ENCODE peak calls at places on chromosomes 4 and X, in five cellular contexts. B is HepG2, A is K562, E is H1, R is GM12878. G is an unnamed sample.

GRCh38 chr4:184097240-184097619 is 120.4 kb downstream of the ENPP6 start:
- DNase-seq in B (no peak), A (peak; percentile 40), E (peak; percentile 56), R (no peak), G (no peak)

GRCh38 chr4:24646777-24647460 is 62.6 kb upstream of the DHX15 start:
- DNase-seq in B (no peak), A (no peak), E (no peak), R (no peak), G (no peak)

GRCh38 chr4:144647095-144647959 is 1.4 kb downstream of the HHIP start:
- DNase-seq in B (no peak), A (peak; percentile 38), E (no peak), R (no peak), G (peak; percentile 5)

GRCh38 chr4:113003841-113004240 is 45.6 kb upstream of the ANK2 start:
- DNase-seq in B (no peak), A (no peak), E (no peak), R (no peak), G (no peak)

GRCh38 chrX:10296581-10296980 is 139.8 kb downstream of the CLCN4 start:
- DNase-seq in B (no peak), A (no peak), E (no peak), R (no peak), G (no peak)

GRCh38 chr4:66575024-66575696 is 904.9 kb upstream of the EPHA5 start:
- DNase-seq in B (peak; percentile 59), A (no peak), E (no peak), R (no peak), G (peak; percentile 66)

GRCh38 chr4:150140774-150141400 is 62.6 kb downstream of the DCLK2 start:
- DNase-seq in B (no peak), A (no peak), E (no peak), R (no peak), G (no peak)

GRCh38 chrX:145729635-145730034 is 88.0 kb upstream of the SLITRK2 start:
- DNase-seq in B (no peak), A (no peak), E (no peak), R (no peak), G (no peak)

GRCh38 chr4:188002346-188002745 is 6.8 kb downstream of the ZFP42 start:
- DNase-seq in B (no peak), A (no peak), E (no peak), R (no peak), G (no peak)

GRCh38 chrX:10197597-10198210 is 40.9 kb downstream of the CLCN4 start:
- DNase-seq in B (no peak), A (no peak), E (no peak), R (no peak), G (no peak)

GRCh38 chr4:41241919-41242318 is 14.8 kb upstream of the UCHL1 start:
- DNase-seq in B (no peak), A (no peak), E (no peak), R (no peak), G (no peak)

GRCh38 chr4:101008503-101008902 is 338.8 kb downstream of the PPP3CA start:
- DNase-seq in B (peak; percentile 21), A (no peak), E (no peak), R (no peak), G (no peak)

GRCh38 chr4:108466936-108467902 is 153.2 kb upstream of the RPL34 start:
- DNase-seq in B (no peak), A (peak; percentile 47), E (no peak), R (peak; percentile 19), G (no peak)

GRCh38 chr4:81136161-81136910 is 78.7 kb downstream of the PRKG2 start:
- DNase-seq in B (no peak), A (no peak), E (no peak), R (no peak), G (no peak)

GRCh38 chr4:147731611-147732515 is at the start of gene ARHGAP10:
- DNase-seq in B (no peak), A (peak; percentile 38), E (no peak), R (no peak), G (peak; percentile 57)

GRCh38 chr4:105451346-105451745 is 22.5 kb downstream of the PPA2 start:
- DNase-seq in B (no peak), A (no peak), E (no peak), R (no peak), G (no peak)

GRCh38 chr4:78645853-78646757 is 94.5 kb downstream of the ANXA3 start:
- DNase-seq in B (peak; percentile 36), A (peak; percentile 62), E (no peak), R (no peak), G (peak; percentile 84)

GRCh38 chr4:86916392-86916791 is 18.4 kb upstream of the AFF1 start:
- DNase-seq in B (no peak), A (peak; percentile 65), E (no peak), R (no peak), G (no peak)

GRCh38 chr4:48299560-48299959 is 29.9 kb upstream of the TEC start:
- DNase-seq in B (no peak), A (no peak), E (no peak), R (no peak), G (no peak)

GRCh38 chrX:66035667-66036066 is 4.2 kb downstream of the VSIG4 start:
- DNase-seq in B (no peak), A (no peak), E (no peak), R (no peak), G (no peak)

DNA sequence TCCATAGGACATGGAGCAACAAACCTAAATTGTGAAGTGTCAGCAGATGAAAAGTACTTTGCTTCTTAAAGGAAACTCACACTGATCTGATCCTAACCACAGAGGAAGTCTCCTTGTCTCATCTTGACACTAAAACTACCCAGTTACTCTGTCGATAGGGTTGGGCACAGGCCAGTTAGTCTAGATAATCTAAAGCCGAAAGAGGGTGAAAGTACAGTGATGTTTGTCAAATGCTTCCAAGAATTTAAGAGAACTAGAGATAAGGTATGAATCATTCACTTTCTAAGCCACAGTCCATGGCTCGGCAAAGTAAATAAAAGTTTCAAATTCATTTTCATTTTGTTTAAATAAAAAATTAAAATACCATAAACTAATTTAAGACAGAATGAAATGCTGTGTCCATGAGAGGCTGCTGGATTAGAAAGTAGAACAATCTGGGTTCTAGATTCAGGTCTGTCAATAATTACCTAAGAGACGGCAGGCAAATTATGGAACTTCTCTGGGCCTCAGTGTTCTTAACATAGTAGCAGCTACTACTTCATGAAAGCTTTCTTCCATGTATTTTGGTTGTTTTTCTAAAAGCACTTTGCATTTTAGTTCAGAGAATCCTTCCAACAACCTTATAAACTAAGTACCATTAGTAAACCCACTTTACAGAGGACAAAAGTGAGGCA is 176.7 kb downstream of the LDB2 start:
- DNase-seq in B (peak; percentile 2), A (peak; percentile 21), E (no peak), R (no peak), G (no peak)
- H3K4me3 ChIP-seq in B (no peak overlapping the region), A (no peak overlapping the region), E (no peak overlapping the region), R (no peak overlapping the region), G (no peak overlapping the region)

GRCh38 chr4:169153451-169153850 is 117.3 kb downstream of the SH3RF1 start:
- DNase-seq in B (no peak), A (no peak), E (no peak), R (no peak), G (no peak)
- TF ChIP-seq KDM1A in B (no peak), A (no peak), E (no peak), R (no peak), G (no peak)

DNA sequence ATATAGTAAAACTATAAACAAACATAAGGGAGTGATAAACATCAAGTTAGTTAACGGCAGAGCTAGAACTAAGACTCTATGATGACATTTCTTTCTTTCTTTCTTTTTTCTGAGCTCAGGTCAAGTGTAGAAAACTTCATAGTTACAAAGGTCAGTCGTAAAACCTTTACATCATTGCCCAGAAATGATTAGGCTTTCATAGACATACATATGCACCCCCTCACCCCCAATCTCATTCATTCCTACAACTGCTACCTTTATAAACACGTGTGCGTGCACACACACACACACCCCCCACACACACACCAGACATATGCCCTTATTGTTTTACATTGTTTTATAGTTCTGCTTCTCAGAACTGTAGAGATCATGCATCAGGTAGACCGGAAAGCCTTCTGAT is 5.7 kb downstream of the EIF1AX start:
- DNase-seq in B (no peak), A (no peak), E (no peak), R (no peak), G (no peak)
- TF ChIP-seq POLR2A in B (no peak), A (no peak), E (no peak), R (no peak), G (no peak)

DNA sequence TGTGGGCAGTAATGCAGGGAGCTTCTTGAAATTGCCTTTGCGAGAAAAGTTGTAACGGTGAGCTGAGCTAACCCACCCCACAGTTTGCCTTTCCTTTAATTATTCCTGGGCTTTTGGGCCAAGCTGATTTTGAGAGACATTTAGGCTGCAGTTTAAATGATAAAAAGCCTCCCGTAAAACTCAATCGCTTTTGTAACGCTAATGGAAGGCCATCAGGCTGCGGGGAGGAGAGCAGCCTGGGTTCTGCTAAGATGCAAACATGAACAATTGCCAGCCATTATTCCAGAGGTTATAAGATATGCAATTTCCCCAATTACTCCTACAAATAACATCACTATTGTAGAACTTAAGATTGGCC is 108.1 kb upstream of the FAM9C start:
- DNase-seq in B (no peak), A (no peak), E (no peak), R (no peak), G (no peak)
- H3K4me3 ChIP-seq in B (no peak overlapping the region), A (no peak overlapping the region), E (peak overlapping the region; percentile 10), R (no peak overlapping the region), G (no peak overlapping the region)

DNA sequence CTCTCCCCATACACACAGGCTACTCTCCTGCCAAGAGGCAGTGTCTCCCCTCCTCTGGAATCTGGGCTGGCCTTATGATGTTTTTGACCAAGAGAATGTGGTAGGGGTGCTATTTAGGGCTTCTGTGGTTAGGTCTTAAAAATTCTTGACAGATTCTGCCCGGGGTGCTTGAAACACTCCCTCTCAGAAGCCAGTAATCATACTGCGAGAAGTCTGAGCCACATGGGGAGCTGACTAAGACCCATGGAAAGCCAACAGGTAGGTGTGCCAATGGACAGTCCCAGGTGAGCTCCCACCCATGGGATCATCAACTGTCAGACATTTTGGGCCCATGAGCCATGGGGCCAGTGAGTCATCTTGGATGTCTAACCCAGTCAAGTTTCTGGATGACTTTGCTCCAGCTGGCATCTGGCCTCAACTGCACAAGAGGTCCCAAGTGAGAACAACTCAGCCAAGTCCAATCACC is 315.7 kb downstream of the FBXW7 start:
- DNase-seq in B (no peak), A (no peak), E (no peak), R (no peak), G (no peak)
- TF ChIP-seq KDM1A in B (no peak), A (no peak), E (no peak), R (no peak), G (no peak)

DNA sequence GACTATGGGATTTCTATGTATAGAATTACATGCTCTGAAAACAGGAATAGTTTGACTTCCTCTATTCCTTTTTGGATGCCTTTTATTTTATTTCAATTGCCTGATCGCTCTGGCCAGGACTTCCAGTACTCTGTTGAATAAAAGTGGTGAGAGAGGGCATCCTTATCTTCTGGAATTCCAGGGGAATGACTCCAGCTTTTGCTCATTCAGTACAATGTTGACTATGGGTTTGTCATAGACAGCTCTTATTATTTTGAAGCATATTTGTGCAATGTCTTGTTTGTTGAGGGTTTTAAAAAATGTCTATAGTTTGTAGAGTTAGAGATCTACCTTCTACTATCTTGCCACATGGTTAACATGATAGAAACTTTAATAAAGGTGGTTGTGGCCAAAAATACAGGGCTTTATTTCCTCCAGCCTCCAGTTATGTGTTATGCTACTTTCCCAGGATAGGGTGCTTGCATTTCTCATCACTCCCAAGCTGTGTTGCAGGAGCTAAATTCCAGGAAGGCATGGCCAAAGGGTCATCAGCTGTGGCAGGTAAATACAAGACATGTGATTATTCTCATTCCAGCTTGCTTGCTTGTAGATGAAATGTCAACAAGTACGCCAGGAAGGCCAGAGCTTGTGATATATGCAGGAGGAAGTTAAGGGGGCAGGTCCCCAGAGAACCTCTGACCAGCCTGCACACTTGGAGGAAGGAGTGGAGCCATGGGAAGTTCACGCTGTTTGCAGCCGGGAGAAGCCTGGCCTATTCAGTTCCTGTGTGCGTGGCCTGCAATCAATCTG is 142.4 kb upstream of the CPXCR1 start:
- DNase-seq in B (peak; percentile 96), A (no peak), E (no peak), R (no peak), G (no peak)
- TF ChIP-seq POLR2A in B (peak; percentile 73), A (no peak), E (no peak), R (no peak), G (no peak)

G was measured in A549.